ENCODE peak calls at places on chromosome 6, in four cellular contexts. C is WTC11; T is activated CD8-positive, alpha-beta T cell treated with anti-CD3 and anti-CD28 coated beads for 36 hours; I is prostate gland. M is an unnamed sample.

GRCh38 chr6:33288141-33288941 is 698 bp downstream of the WDR46 start:
- DNase-seq in C (no peak), T (no peak), I (no peak), M (no peak)

GRCh38 chr6:2949536-2950083 is 21.8 kb downstream of the SERPINB6 start:
- DNase-seq in C (no peak), T (no peak), I (no peak), M (no peak)

GRCh38 chr6:49909508-49910047 is 43.2 kb upstream of the CRISP1 start:
- DNase-seq in C (no peak), T (no peak), I (no peak), M (no peak)

GRCh38 chr6:46419576-46420002 is 71.7 kb downstream of the RCAN2 start:
- DNase-seq in C (peak; percentile 38), T (peak; percentile 60), I (peak; percentile 62), M (peak; percentile 34)

GRCh38 chr6:163416640-163417253 is 2.2 kb downstream of the QKI start:
- DNase-seq in C (no peak), T (peak; percentile 56), I (peak; percentile 63), M (no peak)

GRCh38 chr6:43803055-43803782 is 33.2 kb downstream of the VEGFA start:
- DNase-seq in C (no peak), T (no peak), I (no peak), M (no peak)

GRCh38 chr6:11974089-11974488 is 38.0 kb upstream of the HIVEP1 start:
- DNase-seq in C (no peak), T (no peak), I (no peak), M (no peak)

GRCh38 chr6:76351275-76351674 is 278.8 kb upstream of the IMPG1 start:
- DNase-seq in C (no peak), T (no peak), I (no peak), M (no peak)

GRCh38 chr6:166173292-166173951 is 5.8 kb upstream of the TBXT start:
- DNase-seq in C (peak; percentile 48), T (no peak), I (no peak), M (no peak)

GRCh38 chr6:108737594-108738546 is 110.4 kb upstream of the ARMC2 start:
- DNase-seq in C (no peak), T (peak; percentile 41), I (no peak), M (no peak)

GRCh38 chr6:81075974-81076373 is 676.5 kb downstream of the TENT5A start:
- DNase-seq in C (peak; percentile 29), T (no peak), I (no peak), M (no peak)

GRCh38 chr6:90739339-90739738 is 152.5 kb upstream of the MAP3K7 start:
- DNase-seq in C (peak; percentile 31), T (no peak), I (no peak), M (no peak)

GRCh38 chr6:2021713-2022125 is 223.7 kb downstream of the GMDS start:
- DNase-seq in C (no peak), T (no peak), I (peak; percentile 7), M (no peak)

GRCh38 chr6:34928220-34928619 is 39.2 kb downstream of the ANKS1A start:
- DNase-seq in C (no peak), T (no peak), I (no peak), M (no peak)

GRCh38 chr6:156013155-156013554 is 557.5 kb upstream of the NOX3 start:
- DNase-seq in C (no peak), T (peak; percentile 10), I (no peak), M (no peak)

GRCh38 chr6:140062042-140063041 is 687.9 kb upstream of the CITED2 start:
- DNase-seq in C (no peak), T (no peak), I (peak; percentile 19), M (no peak)

GRCh38 chr6:38432479-38432878 is 207.2 kb downstream of the BTBD9 start:
- DNase-seq in C (no peak), T (peak; percentile 17), I (no peak), M (no peak)

GRCh38 chr6:168028181-168028580 is 30.7 kb downstream of the KIF25 start:
- DNase-seq in C (no peak), T (no peak), I (no peak), M (no peak)

DNA sequence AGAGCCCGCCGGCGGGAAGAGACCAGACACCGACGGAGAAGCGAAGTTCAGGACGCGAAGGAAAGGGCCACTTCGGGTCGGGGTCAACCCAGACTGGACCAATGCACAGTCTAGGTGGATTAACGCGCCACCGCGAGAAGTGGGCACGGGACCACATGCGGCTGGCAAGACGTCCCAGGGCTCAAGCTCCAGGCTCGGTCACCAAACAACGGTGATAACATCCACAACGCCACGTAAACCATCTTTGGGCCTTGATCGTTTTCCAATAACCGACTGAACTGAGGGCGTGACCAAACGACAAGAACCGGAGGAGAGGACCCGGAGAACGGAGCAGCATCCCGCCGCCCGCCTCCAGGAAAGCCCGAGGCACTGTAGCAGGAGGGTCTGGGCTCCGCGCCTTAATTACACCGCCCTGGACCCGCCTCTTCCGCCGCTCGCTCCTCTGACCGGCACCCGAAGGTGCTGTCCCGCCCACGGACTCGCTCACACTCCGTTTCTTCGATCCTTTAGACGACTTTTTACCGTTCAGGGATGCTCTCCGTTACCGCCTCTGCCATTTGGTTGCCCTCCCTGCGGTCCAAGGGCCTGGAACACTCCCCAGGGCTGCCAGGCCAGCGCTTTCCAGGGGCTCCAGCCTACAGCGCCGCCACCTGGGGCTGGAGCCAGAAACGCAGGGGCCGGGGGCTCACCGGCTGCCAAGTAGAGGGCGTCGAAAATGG is 44.1 kb downstream of the DPPA5 start:
- DNase-seq in C (peak; percentile 68), T (peak; percentile 78), I (peak; percentile 27), M (peak; percentile 88)
- TF ChIP-seq CTCF in C (no peak), T (peak; percentile 55), I (no peak), M (peak; percentile 68)

GRCh38 chr6:36979343-36979742 is 6.7 kb downstream of the MTCH1 start:
- DNase-seq in C (no peak), T (peak; percentile 50), I (no peak), M (peak; percentile 59)
- TF ChIP-seq CTCF in C (no peak), T (peak; percentile 37), I (peak; percentile 23), M (peak; percentile 51)

GRCh38 chr6:40054602-40055001 is 120.3 kb upstream of the MOCS1 start:
- DNase-seq in C (no peak), T (no peak), I (no peak), M (no peak)

GRCh38 chr6:40054186-40054585 is 119.9 kb upstream of the MOCS1 start:
- DNase-seq in C (no peak), T (no peak), I (no peak), M (no peak)

DNA sequence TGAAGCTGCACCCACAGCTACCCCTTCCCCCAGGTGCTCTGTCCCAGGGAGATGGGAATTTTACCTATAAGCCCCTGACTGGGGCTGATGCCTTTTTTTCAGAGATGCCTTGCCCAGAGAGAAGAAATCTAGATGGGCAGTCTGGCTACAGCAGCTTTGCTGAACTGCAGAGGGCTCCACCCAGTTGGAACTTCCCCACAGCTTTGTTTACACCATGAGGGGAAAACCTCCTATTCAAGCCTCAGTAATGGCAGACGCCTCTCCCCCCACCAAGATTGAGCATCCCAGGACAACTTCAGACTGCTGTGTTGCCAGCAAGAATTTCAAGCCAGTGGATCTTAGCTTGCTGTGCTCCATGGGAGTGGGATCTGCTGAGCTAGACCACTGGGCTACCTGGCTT is 122.6 kb upstream of the MOCS1 start:
- DNase-seq in C (no peak), T (no peak), I (no peak), M (no peak)
- TF ChIP-seq CTCF in C (no peak), T (no peak), I (no peak), M (no peak)

GRCh38 chr6:105765239-105765638 is 320.9 kb upstream of the PRDM1 start:
- DNase-seq in C (no peak), T (no peak), I (no peak), M (no peak)
- TF ChIP-seq CTCF in C (no peak), T (no peak), I (no peak), M (no peak)

DNA sequence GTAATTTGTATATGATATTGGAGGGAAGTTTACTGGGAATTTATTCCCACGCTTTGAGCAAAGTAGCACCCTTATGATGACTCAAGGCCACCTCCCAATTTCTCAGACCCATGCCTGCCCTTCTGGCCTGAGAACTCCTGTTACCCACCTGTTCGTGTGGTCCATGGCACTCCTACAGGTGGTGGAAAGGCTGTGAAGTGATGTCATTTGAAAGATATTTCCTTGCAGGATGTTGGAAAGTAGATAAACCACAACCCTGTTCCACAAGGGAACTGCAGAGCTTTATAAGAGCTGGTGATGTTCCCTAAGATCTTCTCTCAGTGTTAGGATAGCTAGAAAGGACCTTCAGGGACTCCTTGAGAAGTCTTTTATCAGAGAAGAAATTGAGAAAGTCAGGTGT is 70.5 kb downstream of the ADGRG6 start:
- DNase-seq in C (no peak), T (no peak), I (no peak), M (no peak)
- TF ChIP-seq CTCF in C (no peak), T (no peak), I (no peak), M (no peak)

GRCh38 chr6:107418118-107418517 is 41.2 kb downstream of the PDSS2 start:
- DNase-seq in C (no peak), T (no peak), I (no peak), M (peak; percentile 19)
- TF ChIP-seq CTCF in C (peak; percentile 48), T (peak; percentile 33), I (no peak), M (peak; percentile 46)

GRCh38 chr6:149196091-149196490 is 121.4 kb upstream of the TAB2 start:
- DNase-seq in C (no peak), T (no peak), I (no peak), M (no peak)

GRCh38 chr6:149185799-149186357 is 131.6 kb upstream of the TAB2 start:
- DNase-seq in C (no peak), T (no peak), I (no peak), M (no peak)

GRCh38 chr6:149186873-149187272 is 130.6 kb upstream of the TAB2 start:
- DNase-seq in C (no peak), T (no peak), I (no peak), M (no peak)

GRCh38 chr6:149194815-149195558 is 122.5 kb upstream of the TAB2 start:
- DNase-seq in C (no peak), T (no peak), I (no peak), M (peak; percentile 34)

GRCh38 chr6:149190228-149190831 is 127.2 kb upstream of the TAB2 start:
- DNase-seq in C (peak; percentile 80), T (peak; percentile 79), I (peak; percentile 53), M (no peak)
- TF ChIP-seq CTCF in C (peak; percentile 24), T (peak; percentile 33), I (no peak), M (peak; percentile 54)

DNA sequence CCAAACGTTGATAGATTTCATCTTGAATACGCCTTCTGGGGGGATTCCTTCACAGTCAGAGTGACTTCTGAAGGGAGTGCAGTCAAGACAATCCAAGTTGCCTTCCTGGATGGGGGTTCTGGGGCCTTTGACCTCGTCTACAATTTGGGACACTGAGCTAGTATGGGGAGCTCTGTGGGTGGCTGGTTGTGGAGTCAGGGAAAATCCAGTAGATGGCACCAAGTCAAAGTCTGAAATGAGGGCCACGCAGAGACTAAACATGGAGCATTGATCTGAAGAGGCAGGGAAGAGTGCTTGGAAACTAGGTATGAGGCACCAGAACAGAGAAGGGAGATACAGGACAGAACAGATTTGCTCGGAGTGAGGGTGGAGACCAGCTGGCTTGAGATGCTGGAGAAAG is 43.6 kb upstream of the CCN6 start:
- DNase-seq in C (no peak), T (peak; percentile 37), I (no peak), M (no peak)
- TF ChIP-seq CTCF in C (no peak), T (no peak), I (no peak), M (peak; percentile 20)

DNA sequence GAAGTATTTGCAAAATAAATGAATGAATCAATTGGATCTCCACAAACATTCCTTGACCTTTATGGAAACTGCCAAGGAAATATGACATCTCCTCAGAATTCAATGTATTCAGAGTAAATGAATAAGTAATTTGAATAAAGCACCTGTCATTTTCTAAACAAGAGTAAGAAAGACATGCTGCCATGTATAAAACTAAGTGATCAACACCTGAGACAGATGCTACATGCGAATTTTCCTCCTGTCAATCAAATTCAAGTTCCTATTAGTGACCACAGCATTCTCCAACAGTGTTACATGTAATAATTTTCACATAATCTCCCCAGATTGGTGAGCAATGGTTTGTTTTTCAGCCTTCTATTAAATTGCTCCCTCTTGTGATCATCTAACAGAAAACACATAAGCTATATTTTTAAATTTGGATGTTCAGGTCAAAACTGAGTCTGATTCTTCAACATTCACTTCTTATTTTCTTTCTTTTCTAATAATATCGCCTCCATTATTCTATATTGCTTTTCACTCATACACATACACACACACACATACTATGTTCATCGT is 163.2 kb upstream of the RNF217 start:
- DNase-seq in C (no peak), T (no peak), I (no peak), M (no peak)
- TF ChIP-seq CTCF in C (no peak), T (no peak), I (no peak), M (no peak)